ENCODE peak calls at places on chromosomes 12 and 14, in nine cellular contexts. K, J, X, U, F, B, L, P and R are unnamed samples.

GRCh38 chr14:60648934-60649814 is at the start of gene SIX1:
- DNase-seq in F (peak; percentile 80), J (peak; percentile 91), B (peak; percentile 93), K (peak; percentile 40), L (peak; percentile 75), X (peak; percentile 48), P (peak; percentile 66), U (no peak), R (no peak)

GRCh38 chr14:68458840-68459469 is 333.9 kb downstream of the ZFP36L1 start:
- DNase-seq in X (peak; percentile 49), U (no peak), K (peak; percentile 87), B (peak; percentile 100), L (peak; percentile 72), P (peak; percentile 88), J (peak; percentile 81), F (no peak), R (no peak)

GRCh38 chr14:76174982-76175381 is 23.3 kb downstream of the GPATCH2L start:
- DNase-seq in X (no peak), B (no peak), U (no peak), K (no peak), P (no peak), J (no peak), F (no peak), L (no peak), R (no peak)

GRCh38 chr12:72271401-72271740 is 799 bp upstream of the TRHDE start:
- DNase-seq in U (no peak), X (no peak), P (peak; percentile 81), L (no peak), J (peak; percentile 62), F (peak; percentile 50), K (peak; percentile 8), B (no peak), R (no peak)

GRCh38 chr12:49626169-49626835 is 2.9 kb downstream of the PRPF40B start:
- DNase-seq in X (no peak), B (no peak), U (no peak), P (no peak), F (no peak), K (no peak), L (no peak), J (no peak), R (no peak)

GRCh38 chr12:108826115-108826806 is 31.1 kb downstream of the SSH1 start:
- DNase-seq in P (peak; percentile 64), U (no peak), F (peak; percentile 82), K (peak; percentile 39), B (no peak), J (peak; percentile 89), X (peak; percentile 32), L (no peak), R (no peak)

GRCh38 chr14:35956376-35957000 is 130.3 kb downstream of the BRMS1L start:
- DNase-seq in J (no peak), L (no peak), P (no peak), X (no peak), B (no peak), K (no peak), F (no peak), U (no peak), R (no peak)

GRCh38 chr12:123164710-123165261 is 13.9 kb upstream of the PITPNM2 start:
- DNase-seq in F (no peak), P (no peak), J (no peak), U (no peak), L (no peak), K (no peak), B (no peak), X (no peak), R (no peak)

GRCh38 chr14:24605435-24606190 is 3.9 kb downstream of the GZMH start:
- DNase-seq in X (peak; percentile 40), U (peak; percentile 62), K (peak; percentile 35), P (peak; percentile 37), B (peak; percentile 23), F (peak; percentile 87), L (peak; percentile 53), J (no peak), R (peak; percentile 18)

GRCh38 chr12:121946313-121947025 is 28.1 kb downstream of the CFAP251 start:
- DNase-seq in F (no peak), K (no peak), X (no peak), L (no peak), U (no peak), B (no peak), P (no peak), J (no peak), R (no peak)

GRCh38 chr14:34632451-34632850 is 2.5 kb upstream of the SNX6 start:
- DNase-seq in L (no peak), J (no peak), X (no peak), K (no peak), U (no peak), B (no peak), P (no peak), F (no peak), R (no peak)

GRCh38 chr12:89873745-89874144 is 165.1 kb upstream of the ATP2B1 start:
- DNase-seq in J (no peak), P (no peak), L (no peak), X (no peak), F (no peak), K (peak; percentile 24), U (no peak), B (no peak), R (no peak)

GRCh38 chr12:113333111-113333750 is 1.7 kb downstream of the SLC8B1 start:
- DNase-seq in P (no peak), U (no peak), K (no peak), F (no peak), J (no peak), X (no peak), L (no peak), B (no peak), R (no peak)

GRCh38 chr12:24561411-24561871 is 387.5 kb downstream of the BCAT1 start:
- DNase-seq in F (no peak), B (no peak), L (no peak), X (peak; percentile 10), P (no peak), K (no peak), U (no peak), J (no peak), R (no peak)

GRCh38 chr12:11827096-11827841 is 177.8 kb downstream of the ETV6 start:
- DNase-seq in F (no peak), X (no peak), B (no peak), P (peak; percentile 61), K (peak; percentile 89), L (no peak), J (no peak), U (no peak), R (no peak)

GRCh38 chr14:32370720-32371119 is 41.6 kb downstream of the AKAP6 start:
- DNase-seq in P (no peak), K (no peak), F (no peak), U (no peak), L (no peak), J (no peak), B (peak; percentile 15), X (no peak), R (no peak)

GRCh38 chr12:114404451-114405198 is 1.3 kb downstream of the TBX5 start:
- DNase-seq in B (no peak), U (no peak), L (no peak), X (no peak), P (no peak), F (no peak), J (no peak), K (no peak), R (no peak)

GRCh38 chr12:80958162-80958561 is 20.4 kb upstream of the LIN7A start:
- DNase-seq in J (no peak), P (no peak), U (no peak), X (no peak), F (no peak), B (no peak), K (no peak), L (no peak), R (no peak)

GRCh38 chr12:70646850-70647249 is 9.6 kb upstream of the PTPRB start:
- DNase-seq in F (no peak), L (no peak), P (no peak), B (no peak), K (no peak), U (no peak), X (no peak), J (no peak), R (no peak)

GRCh38 chr14:104939666-104940410 is 15.2 kb downstream of the PLD4 start:
- DNase-seq in J (peak; percentile 54), F (no peak), X (no peak), K (peak; percentile 29), P (no peak), B (no peak), U (no peak), L (no peak), R (no peak)

GRCh38 chr14:89990218-89990617 is 34.5 kb downstream of the TDP1 start:
- DNase-seq in B (no peak), F (no peak), L (no peak), J (no peak), U (no peak), X (no peak), K (no peak), P (no peak), R (no peak)

GRCh38 chr14:36426113-36426512 is 93.9 kb downstream of the NKX2-1 start:
- DNase-seq in K (no peak), L (no peak), F (no peak), U (no peak), B (no peak), P (no peak), X (no peak), J (no peak), R (no peak)

GRCh38 chr14:50225067-50225973 is 6.1 kb downstream of the SOS2 start:
- DNase-seq in B (no peak), K (no peak), P (peak; percentile 59), F (no peak), U (no peak), X (no peak), L (no peak), J (no peak), R (no peak)
- H3K4me1 ChIP-seq in B (peaks cover 29% of the 10 kb centered on the region), K (peaks cover 47% of the 10 kb centered on the region), P (peaks cover 53% of the 10 kb centered on the region), F (peaks cover 97% of the 10 kb centered on the region), U (peaks cover 9% of the 10 kb centered on the region), X (peaks cover 52% of the 10 kb centered on the region), L (peaks cover 25% of the 10 kb centered on the region), J (peaks cover 89% of the 10 kb centered on the region), R (no peaks in the 10 kb centered on the region)

GRCh38 chr14:84988391-84988790 is 541.6 kb upstream of the FLRT2 start:
- DNase-seq in K (no peak), X (no peak), L (no peak), B (no peak), U (no peak), P (no peak), F (no peak), J (no peak), R (no peak)
- H3K9me3 ChIP-seq in K (no peaks in the 10 kb centered on the region), X (no peaks in the 10 kb centered on the region), L (no peaks in the 10 kb centered on the region), B (no peaks in the 10 kb centered on the region), U (no peaks in the 10 kb centered on the region), P (no peaks in the 10 kb centered on the region), F (no peaks in the 10 kb centered on the region), J (no peaks in the 10 kb centered on the region), R (no peaks in the 10 kb centered on the region)

GRCh38 chr12:104526320-104526719 is 69.6 kb downstream of the CHST11 start:
- DNase-seq in B (no peak), F (no peak), X (no peak), J (no peak), K (no peak), U (no peak), L (no peak), P (no peak), R (no peak)
- H3K4me3 ChIP-seq in B (no peak overlapping the region), F (no peak overlapping the region), X (no peak overlapping the region), J (no peak overlapping the region), K (no peak overlapping the region), U (no peak overlapping the region), L (no peak overlapping the region), P (no peak overlapping the region), R (no peak overlapping the region)

DNA sequence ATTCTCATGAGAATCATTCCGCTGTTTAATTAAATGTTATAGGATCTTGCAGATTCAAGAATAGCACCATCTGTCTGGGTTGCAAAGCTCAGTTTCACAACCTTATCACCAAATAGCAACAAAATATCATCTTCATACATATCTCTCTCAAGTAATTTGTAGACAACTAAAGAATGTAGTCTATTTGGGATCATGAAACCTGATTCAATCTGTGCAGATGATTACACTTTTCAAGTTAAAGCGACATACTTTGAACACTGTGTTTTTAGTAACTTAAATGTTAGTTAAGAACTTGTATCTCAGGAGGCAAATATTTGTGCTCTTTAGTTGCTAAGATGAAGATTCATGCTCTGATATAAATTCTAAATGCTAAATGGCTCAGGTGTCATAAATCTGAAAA is 14.8 kb downstream of the MED13L start:
- DNase-seq in F (no peak), L (no peak), P (no peak), J (no peak), X (no peak), K (no peak), U (no peak), B (no peak), R (no peak)
- H3K4me1 ChIP-seq in F (peaks cover 100% of the 10 kb centered on the region), L (peaks cover 48% of the 10 kb centered on the region), P (peaks cover 84% of the 10 kb centered on the region), J (peaks cover 100% of the 10 kb centered on the region), X (peaks cover 64% of the 10 kb centered on the region), K (peaks cover 74% of the 10 kb centered on the region), U (peaks cover 50% of the 10 kb centered on the region), B (peaks cover 100% of the 10 kb centered on the region), R (peaks cover 5% of the 10 kb centered on the region)